ENCODE peak calls at places on chromosomes 12 and 14, in seven cellular contexts. One of them, this sample, is unnamed.

GRCh38 chr12:3278681-3279414 is 201.7 kb downstream of the TSPAN9 start:
- DNase-seq in cardiac muscle cell: no peak
- DNase-seq in transverse colon: no peak
- DNase-seq in T-cell: no peak
- DNase-seq in AG04450: no peak
- DNase-seq in activated T-cell treated with anti-CD3 and anti-CD28 coated beads for 1 hour: no peak
- DNase-seq in CD4-positive, alpha-beta T cell: no peak
- DNase-seq in this sample: no peak

GRCh38 chr14:98236314-98236713 is 1035.7 kb downstream of the BCL11B start:
- DNase-seq in cardiac muscle cell: no peak
- DNase-seq in transverse colon: no peak
- DNase-seq in T-cell: no peak
- DNase-seq in AG04450: no peak
- DNase-seq in activated T-cell treated with anti-CD3 and anti-CD28 coated beads for 1 hour: no peak
- DNase-seq in CD4-positive, alpha-beta T cell: no peak
- DNase-seq in this sample: no peak

GRCh38 chr12:52245962-52246577 is 13.0 kb downstream of the KRT7 start:
- DNase-seq in cardiac muscle cell: no peak
- DNase-seq in transverse colon: no peak
- DNase-seq in T-cell: no peak
- DNase-seq in AG04450: no peak
- DNase-seq in activated T-cell treated with anti-CD3 and anti-CD28 coated beads for 1 hour: no peak
- DNase-seq in CD4-positive, alpha-beta T cell: no peak
- DNase-seq in this sample: no peak

GRCh38 chr12:91643763-91644162 is 461.1 kb upstream of the DCN start:
- DNase-seq in cardiac muscle cell: no peak
- DNase-seq in transverse colon: no peak
- DNase-seq in T-cell: no peak
- DNase-seq in AG04450: no peak
- DNase-seq in activated T-cell treated with anti-CD3 and anti-CD28 coated beads for 1 hour: no peak
- DNase-seq in CD4-positive, alpha-beta T cell: no peak
- DNase-seq in this sample: no peak

GRCh38 chr14:69424139-69424923 is 25.8 kb downstream of the SLC39A9 start:
- DNase-seq in cardiac muscle cell: no peak
- DNase-seq in transverse colon: no peak
- DNase-seq in T-cell: no peak
- DNase-seq in AG04450: no peak
- DNase-seq in activated T-cell treated with anti-CD3 and anti-CD28 coated beads for 1 hour: no peak
- DNase-seq in CD4-positive, alpha-beta T cell: no peak
- DNase-seq in this sample: no peak

GRCh38 chr12:111692575-111693210 is 6.8 kb downstream of the ACAD10 start:
- DNase-seq in cardiac muscle cell: peak; percentile 13
- DNase-seq in transverse colon: no peak
- DNase-seq in T-cell: no peak
- DNase-seq in AG04450: no peak
- DNase-seq in activated T-cell treated with anti-CD3 and anti-CD28 coated beads for 1 hour: no peak
- DNase-seq in CD4-positive, alpha-beta T cell: no peak
- DNase-seq in this sample: no peak

GRCh38 chr12:121223283-121223946 is 13.5 kb downstream of the P2RX4 start:
- DNase-seq in cardiac muscle cell: no peak
- DNase-seq in transverse colon: peak; percentile 70
- DNase-seq in T-cell: peak; percentile 32
- DNase-seq in AG04450: no peak
- DNase-seq in activated T-cell treated with anti-CD3 and anti-CD28 coated beads for 1 hour: no peak
- DNase-seq in CD4-positive, alpha-beta T cell: no peak
- DNase-seq in this sample: no peak

GRCh38 chr14:23114669-23115491 is 4.2 kb downstream of the CEBPE start:
- DNase-seq in cardiac muscle cell: peak; percentile 93
- DNase-seq in transverse colon: no peak
- DNase-seq in T-cell: no peak
- DNase-seq in AG04450: peak; percentile 89
- DNase-seq in activated T-cell treated with anti-CD3 and anti-CD28 coated beads for 1 hour: no peak
- DNase-seq in CD4-positive, alpha-beta T cell: no peak
- DNase-seq in this sample: no peak

GRCh38 chr14:49755378-49755777 is 12.6 kb upstream of the KLHDC2 start:
- DNase-seq in cardiac muscle cell: no peak
- DNase-seq in transverse colon: no peak
- DNase-seq in T-cell: no peak
- DNase-seq in AG04450: no peak
- DNase-seq in activated T-cell treated with anti-CD3 and anti-CD28 coated beads for 1 hour: no peak
- DNase-seq in CD4-positive, alpha-beta T cell: no peak
- DNase-seq in this sample: no peak

GRCh38 chr14:80996049-80996901 is 40.9 kb downstream of the TSHR start:
- DNase-seq in cardiac muscle cell: peak; percentile 90
- DNase-seq in transverse colon: peak; percentile 12
- DNase-seq in T-cell: no peak
- DNase-seq in AG04450: peak; percentile 64
- DNase-seq in activated T-cell treated with anti-CD3 and anti-CD28 coated beads for 1 hour: no peak
- DNase-seq in CD4-positive, alpha-beta T cell: no peak
- DNase-seq in this sample: peak; percentile 20

GRCh38 chr12:52004042-52004648 is 2.6 kb upstream of the TAMALIN start:
- DNase-seq in cardiac muscle cell: peak; percentile 70
- DNase-seq in transverse colon: peak; percentile 55
- DNase-seq in T-cell: no peak
- DNase-seq in AG04450: no peak
- DNase-seq in activated T-cell treated with anti-CD3 and anti-CD28 coated beads for 1 hour: no peak
- DNase-seq in CD4-positive, alpha-beta T cell: no peak
- DNase-seq in this sample: no peak

GRCh38 chr12:109864916-109865315 is 15.4 kb downstream of the GLTP start:
- DNase-seq in cardiac muscle cell: no peak
- DNase-seq in transverse colon: no peak
- DNase-seq in T-cell: no peak
- DNase-seq in AG04450: no peak
- DNase-seq in activated T-cell treated with anti-CD3 and anti-CD28 coated beads for 1 hour: no peak
- DNase-seq in CD4-positive, alpha-beta T cell: no peak
- DNase-seq in this sample: no peak

GRCh38 chr12:123723011-123723410 is 10.9 kb downstream of the ATP6V0A2 start:
- DNase-seq in cardiac muscle cell: no peak
- DNase-seq in transverse colon: no peak
- DNase-seq in T-cell: no peak
- DNase-seq in AG04450: peak; percentile 53
- DNase-seq in activated T-cell treated with anti-CD3 and anti-CD28 coated beads for 1 hour: no peak
- DNase-seq in CD4-positive, alpha-beta T cell: no peak
- DNase-seq in this sample: no peak

GRCh38 chr14:98189944-98190343 is 1082.1 kb downstream of the BCL11B start:
- DNase-seq in cardiac muscle cell: no peak
- DNase-seq in transverse colon: no peak
- DNase-seq in T-cell: no peak
- DNase-seq in AG04450: no peak
- DNase-seq in activated T-cell treated with anti-CD3 and anti-CD28 coated beads for 1 hour: no peak
- DNase-seq in CD4-positive, alpha-beta T cell: no peak
- DNase-seq in this sample: no peak

GRCh38 chr12:23197266-23197665 is 572.3 kb downstream of the ETNK1 start:
- DNase-seq in cardiac muscle cell: no peak
- DNase-seq in transverse colon: no peak
- DNase-seq in T-cell: no peak
- DNase-seq in AG04450: no peak
- DNase-seq in activated T-cell treated with anti-CD3 and anti-CD28 coated beads for 1 hour: no peak
- DNase-seq in CD4-positive, alpha-beta T cell: no peak
- DNase-seq in this sample: no peak